ENCODE peak calls at places on chromosomes 5 and 9, in four cellular contexts. A is fibroblast of the aortic adventitia; O is activated T-helper 9 cell treated with anti-CD3 and anti-CD28 coated beads, Interleukin-2, amount 50 U/mL, for 16 hours; M is HEK293T. Q is an unnamed sample.

GRCh38 chr9:13213337-13213736 is 66.2 kb downstream of the MPDZ start:
- DNase-seq in A (peak; percentile 68), O (no peak), M (peak; percentile 6), Q (no peak)

GRCh38 chr9:121735792-121736130 is 84.3 kb downstream of the DAB2IP start:
- DNase-seq in A (no peak), O (no peak), M (no peak), Q (no peak)

GRCh38 chr5:94745786-94746730 is 127.6 kb downstream of the SLF1 start:
- DNase-seq in A (peak; percentile 38), O (no peak), M (no peak), Q (no peak)

GRCh38 chr9:16425572-16425971 is 444.9 kb downstream of the BNC2 start:
- DNase-seq in A (peak; percentile 69), O (no peak), M (no peak), Q (no peak)

GRCh38 chr5:136814621-136815378 is 449.5 kb upstream of the TRPC7 start:
- DNase-seq in A (peak; percentile 82), O (no peak), M (no peak), Q (no peak)

GRCh38 chr5:2886531-2886930 is 135.1 kb upstream of the IRX2 start:
- DNase-seq in A (no peak), O (no peak), M (no peak), Q (no peak)

GRCh38 chr9:126707083-126707482 is 93.4 kb downstream of the LMX1B start:
- DNase-seq in A (no peak), O (no peak), M (no peak), Q (no peak)

GRCh38 chr5:85441138-85441537 is 1056.5 kb upstream of the EDIL3 start:
- DNase-seq in A (no peak), O (no peak), M (no peak), Q (no peak)

GRCh38 chr5:10831416-10831815 is 70.4 kb upstream of the DAP start:
- DNase-seq in A (peak; percentile 49), O (no peak), M (no peak), Q (no peak)

GRCh38 chr5:78113689-78114088 is 180.8 kb downstream of the AP3B1 start:
- DNase-seq in A (no peak), O (no peak), M (no peak), Q (no peak)

GRCh38 chr5:98621821-98622220 is 151.6 kb upstream of the RGMB start:
- DNase-seq in A (no peak), O (no peak), M (no peak), Q (no peak)

GRCh38 chr9:16266648-16267276 is 603.7 kb downstream of the BNC2 start:
- DNase-seq in A (no peak), O (no peak), M (peak; percentile 13), Q (peak; percentile 85)

GRCh38 chr5:173042708-173043107 is 13.4 kb upstream of the CREBRF start:
- DNase-seq in A (no peak), O (no peak), M (no peak), Q (no peak)

GRCh38 chr5:172659909-172660628 is 19.0 kb downstream of the NEURL1B start:
- DNase-seq in A (peak; percentile 56), O (no peak), M (no peak), Q (peak; percentile 85)

GRCh38 chr5:169195601-169196000 is 105.3 kb downstream of the SLIT3 start:
- DNase-seq in A (peak; percentile 35), O (no peak), M (no peak), Q (no peak)

GRCh38 chr5:170345971-170346370 is 43.2 kb downstream of the KCNMB1 start:
- DNase-seq in A (no peak), O (no peak), M (no peak), Q (peak; percentile 20)

GRCh38 chr5:158303261-158303660 is 444.3 kb upstream of the CLINT1 start:
- DNase-seq in A (no peak), O (no peak), M (no peak), Q (no peak)

GRCh38 chr9:33467526-33467925 is 6.2 kb downstream of the NOL6 start:
- DNase-seq in A (no peak), O (no peak), M (no peak), Q (no peak)

GRCh38 chr9:121636411-121636865 is 15.0 kb upstream of the DAB2IP start:
- DNase-seq in A (peak; percentile 53), O (no peak), M (no peak), Q (no peak)

GRCh38 chr9:6079386-6079785 is 64.0 kb upstream of the RANBP6 start:
- DNase-seq in A (no peak), O (no peak), M (no peak), Q (peak; percentile 45)

GRCh38 chr5:418681-419121 is 24.3 kb upstream of the EXOC3 start:
- DNase-seq in A (no peak), O (no peak), M (no peak), Q (peak; percentile 34)

GRCh38 chr5:118611332-118611945 is 376.9 kb downstream of the DTWD2 start:
- DNase-seq in A (peak; percentile 4), O (no peak), M (peak; percentile 36), Q (peak; percentile 81)

GRCh38 chr5:36152324-36153298 is 700 bp downstream of the SKP2 start:
- DNase-seq in A (peak; percentile 34), O (no peak), M (peak; percentile 9), Q (peak; percentile 65)

GRCh38 chr9:115952667-115953316 is 200.8 kb upstream of the PAPPA start:
- DNase-seq in A (peak; percentile 74), O (no peak), M (no peak), Q (no peak)

GRCh38 chr9:105047652-105048031 is 119.7 kb upstream of the ABCA1 start:
- DNase-seq in A (no peak), O (no peak), M (no peak), Q (no peak)